ENCODE peak calls at places on chromosomes 7 and 10, in nine cellular contexts. One of them, this sample, is unnamed.

GRCh38 chr10:125096371-125096770 is 64.0 kb downstream of the CTBP2 start:
- DNase-seq in AG09319: no peak
- DNase-seq in pulmonary artery endothelial cell: no peak
- DNase-seq in Calu3: no peak
- DNase-seq in effector CD4-positive, alpha-beta T cell: no peak
- DNase-seq in GM04504: no peak
- DNase-seq in astrocyte of the cerebellum: no peak
- DNase-seq in SW 1271: no peak
- DNase-seq in ELR: no peak
- DNase-seq in this sample: no peak

GRCh38 chr7:106959753-106960152 is 84.8 kb upstream of the PRKAR2B start:
- DNase-seq in AG09319: no peak
- DNase-seq in pulmonary artery endothelial cell: no peak
- DNase-seq in Calu3: peak; percentile 6
- DNase-seq in effector CD4-positive, alpha-beta T cell: no peak
- DNase-seq in GM04504: no peak
- DNase-seq in astrocyte of the cerebellum: no peak
- DNase-seq in SW 1271: no peak
- DNase-seq in ELR: peak; percentile 10
- DNase-seq in this sample: no peak

GRCh38 chr10:79382491-79382941 is 35.2 kb downstream of the PPIF start:
- DNase-seq in AG09319: no peak
- DNase-seq in pulmonary artery endothelial cell: no peak
- DNase-seq in Calu3: no peak
- DNase-seq in effector CD4-positive, alpha-beta T cell: no peak
- DNase-seq in GM04504: no peak
- DNase-seq in astrocyte of the cerebellum: no peak
- DNase-seq in SW 1271: no peak
- DNase-seq in ELR: no peak
- DNase-seq in this sample: no peak

GRCh38 chr7:114472896-114473512 is 58.4 kb downstream of the FOXP2 start:
- DNase-seq in AG09319: no peak
- DNase-seq in pulmonary artery endothelial cell: no peak
- DNase-seq in Calu3: no peak
- DNase-seq in effector CD4-positive, alpha-beta T cell: no peak
- DNase-seq in GM04504: no peak
- DNase-seq in astrocyte of the cerebellum: no peak
- DNase-seq in SW 1271: no peak
- DNase-seq in ELR: no peak
- DNase-seq in this sample: no peak

GRCh38 chr10:22022257-22023051 is 18.9 kb upstream of the DNAJC1 start:
- DNase-seq in AG09319: no peak
- DNase-seq in pulmonary artery endothelial cell: no peak
- DNase-seq in Calu3: no peak
- DNase-seq in effector CD4-positive, alpha-beta T cell: peak; percentile 37
- DNase-seq in GM04504: no peak
- DNase-seq in astrocyte of the cerebellum: no peak
- DNase-seq in SW 1271: no peak
- DNase-seq in ELR: no peak
- DNase-seq in this sample: no peak

GRCh38 chr10:45379891-45380540 is 6.0 kb downstream of the ALOX5 start:
- DNase-seq in AG09319: no peak
- DNase-seq in pulmonary artery endothelial cell: no peak
- DNase-seq in Calu3: no peak
- DNase-seq in effector CD4-positive, alpha-beta T cell: no peak
- DNase-seq in GM04504: no peak
- DNase-seq in astrocyte of the cerebellum: no peak
- DNase-seq in SW 1271: no peak
- DNase-seq in ELR: no peak
- DNase-seq in this sample: no peak

GRCh38 chr10:124734311-124735166 is 9.6 kb downstream of the FAM53B start:
- DNase-seq in AG09319: no peak
- DNase-seq in pulmonary artery endothelial cell: no peak
- DNase-seq in Calu3: no peak
- DNase-seq in effector CD4-positive, alpha-beta T cell: no peak
- DNase-seq in GM04504: no peak
- DNase-seq in astrocyte of the cerebellum: no peak
- DNase-seq in SW 1271: no peak
- DNase-seq in ELR: no peak
- DNase-seq in this sample: no peak

GRCh38 chr10:91487914-91488577 is 77.9 kb downstream of the HECTD2 start:
- DNase-seq in AG09319: no peak
- DNase-seq in pulmonary artery endothelial cell: no peak
- DNase-seq in Calu3: no peak
- DNase-seq in effector CD4-positive, alpha-beta T cell: no peak
- DNase-seq in GM04504: no peak
- DNase-seq in astrocyte of the cerebellum: no peak
- DNase-seq in SW 1271: no peak
- DNase-seq in ELR: no peak
- DNase-seq in this sample: no peak

GRCh38 chr7:83468251-83468739 is 180.6 kb downstream of the SEMA3E start:
- DNase-seq in AG09319: peak; percentile 93
- DNase-seq in pulmonary artery endothelial cell: peak; percentile 96
- DNase-seq in Calu3: peak; percentile 83
- DNase-seq in effector CD4-positive, alpha-beta T cell: no peak
- DNase-seq in GM04504: peak; percentile 96
- DNase-seq in astrocyte of the cerebellum: peak; percentile 98
- DNase-seq in SW 1271: peak; percentile 85
- DNase-seq in ELR: peak; percentile 98
- DNase-seq in this sample: peak; percentile 97

This sample was measured in non-pigmented ciliary epithelial cell.